ENCODE peak calls at places on chromosome 11, in four cellular contexts. Y, J, I and V are unnamed samples.
A peak's percentile ranks its signal among the peaks of the same experiment; 100 is the strongest.

GRCh38 chr11:36304349-36304748 is 8.3 kb downstream of the PRR5L start:
- DNase-seq in I (no peak), Y (no peak), J (no peak), V (no peak)

GRCh38 chr11:38952698-38953097 is 2354.7 kb upstream of the RAG2 start:
- DNase-seq in Y (no peak), I (no peak), J (no peak), V (no peak)

GRCh38 chr11:24489477-24489876 is 7.4 kb upstream of the LUZP2 start:
- DNase-seq in J (no peak), I (no peak), Y (no peak), V (no peak)

GRCh38 chr11:33658195-33658900 is 42.3 kb downstream of the C11orf91 start:
- DNase-seq in I (no peak), J (no peak), Y (no peak), V (no peak)

GRCh38 chr11:73957654-73958361 is 7.0 kb downstream of the DNAJB13 start:
- DNase-seq in I (no peak), J (no peak), Y (no peak), V (no peak)

GRCh38 chr11:86257446-86257845 is 12.9 kb downstream of the EED start:
- DNase-seq in Y (no peak), I (no peak), J (no peak), V (no peak)

GRCh38 chr11:125083312-125084056 is 20.4 kb downstream of the SLC37A2 start:
- DNase-seq in I (no peak), Y (no peak), J (no peak), V (no peak)

GRCh38 chr11:94656968-94657367 is 89.8 kb downstream of the PIWIL4 start:
- DNase-seq in J (no peak), I (no peak), Y (no peak), V (no peak)

GRCh38 chr11:46607516-46607915 is 9.5 kb downstream of the HARBI1 start:
- DNase-seq in J (no peak), I (no peak), Y (no peak), V (no peak)

GRCh38 chr11:65340226-65340625 is 6.6 kb downstream of the DPF2 start:
- DNase-seq in J (no peak), I (no peak), Y (no peak), V (no peak)
- TF ChIP-seq HMGXB4 in J (no peak), I (no peak), Y (no peak), V (no peak)

GRCh38 chr11:100830978-100831732 is 144.1 kb downstream of the ARHGAP42 start:
- DNase-seq in Y (no peak), I (no peak), J (no peak), V (peak; percentile 23)
- TF ChIP-seq HMGXB4 in Y (no peak), I (no peak), J (no peak), V (no peak)

GRCh38 chr11:21289686-21290085 is 620.3 kb downstream of the NELL1 start:
- DNase-seq in I (no peak), Y (peak; percentile 21), J (no peak), V (no peak)
- TF ChIP-seq HMGXB4 in I (no peak), Y (no peak), J (no peak), V (no peak)

DNA sequence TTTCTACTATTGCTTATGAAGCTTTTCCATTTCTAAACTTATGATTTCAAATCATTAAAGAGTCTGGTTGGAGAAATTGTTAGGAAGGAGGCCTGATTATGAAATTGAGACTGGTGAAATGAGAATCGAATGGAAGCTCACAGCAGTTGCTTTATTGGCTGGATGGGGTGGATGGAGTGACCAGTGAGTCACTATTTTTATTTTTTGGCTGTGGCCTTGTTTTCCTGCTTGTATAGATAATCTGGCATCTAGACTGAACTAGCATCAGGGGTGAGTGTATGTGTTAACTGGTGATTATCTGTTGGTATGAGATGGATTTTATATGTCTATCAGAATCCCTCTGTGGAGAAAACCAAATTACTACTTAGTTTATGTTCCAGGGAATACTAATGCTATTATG is 36.2 kb downstream of the UVRAG start:
- DNase-seq in J (no peak), Y (no peak), I (no peak), V (no peak)
- TF ChIP-seq HMGXB4 in J (no peak), Y (no peak), I (no peak), V (no peak)

GRCh38 chr11:47906066-47906465 is 57.9 kb upstream of the NUP160 start:
- DNase-seq in J (no peak), I (no peak), Y (no peak), V (no peak)

GRCh38 chr11:47904808-47905207 is 56.7 kb upstream of the NUP160 start:
- DNase-seq in J (no peak), I (no peak), Y (no peak), V (no peak)

GRCh38 chr11:47904048-47904447 is 55.9 kb upstream of the NUP160 start:
- DNase-seq in J (no peak), I (no peak), Y (no peak), V (no peak)

GRCh38 chr11:47907499-47907898 is 59.3 kb upstream of the NUP160 start:
- DNase-seq in I (no peak), Y (no peak), J (no peak), V (no peak)

DNA sequence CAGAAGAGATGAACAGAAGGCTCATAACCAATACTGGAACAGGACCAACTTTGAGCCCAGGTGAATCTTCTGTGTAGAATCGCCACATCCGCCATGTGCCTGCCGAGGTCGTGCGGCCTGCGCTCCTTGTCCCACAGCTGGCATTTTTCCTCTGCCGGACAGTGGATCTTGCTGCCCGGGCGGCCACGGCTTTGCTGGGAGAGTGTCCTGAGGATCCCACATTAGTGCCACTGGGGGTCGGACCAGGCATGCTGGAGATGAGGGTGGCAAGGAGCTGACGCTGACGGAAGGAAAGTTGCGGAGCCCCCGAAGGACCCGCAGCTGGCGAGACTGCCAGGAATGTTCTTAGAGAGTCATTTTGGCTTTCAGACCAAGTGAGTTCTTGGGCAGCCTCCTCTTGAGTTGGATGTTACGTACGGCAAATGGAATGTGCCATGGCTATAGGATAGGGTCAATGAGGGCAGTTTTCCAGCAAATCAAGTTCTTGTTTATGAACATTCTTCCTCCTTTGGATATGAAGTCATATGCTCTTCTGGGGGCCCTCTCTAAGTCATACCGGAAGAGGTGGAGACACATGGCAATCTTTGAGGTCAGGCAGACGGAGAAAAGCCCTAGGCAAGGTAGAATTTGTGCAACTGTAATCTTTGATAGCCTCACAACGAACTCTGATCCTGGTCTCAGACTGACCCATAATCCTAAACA is 57.4 kb upstream of the NUP160 start:
- DNase-seq in Y (no peak), J (no peak), I (no peak), V (no peak)
- TF ChIP-seq HMGXB4 in Y (no peak), J (no peak), I (no peak), V (no peak)